ENCODE peak calls at places on chromosomes 7 and 10, in seven cellular contexts. One of them, this sample, is unnamed.

GRCh38 chr10:100286051-100287033 is at the start of gene BLOC1S2:
- DNase-seq in IMR-90: peak
- DNase-seq in mesenchymal stem cell: peak
- DNase-seq in mesendoderm: peak
- DNase-seq in neuronal stem cell: peak
- DNase-seq in trophoblast cell: peak
- DNase-seq in H1: peak
- DNase-seq in this sample: peak

GRCh38 chr10:29470355-29470705 is 164.4 kb downstream of the SVIL start:
- DNase-seq in IMR-90: no peak
- DNase-seq in mesenchymal stem cell: no peak
- DNase-seq in mesendoderm: peak
- DNase-seq in neuronal stem cell: peak
- DNase-seq in trophoblast cell: peak
- DNase-seq in H1: peak
- DNase-seq in this sample: peak

GRCh38 chr10:85222300-85222699 is 893.9 kb downstream of the CCSER2 start:
- DNase-seq in IMR-90: no peak
- DNase-seq in mesenchymal stem cell: peak
- DNase-seq in mesendoderm: no peak
- DNase-seq in neuronal stem cell: no peak
- DNase-seq in trophoblast cell: no peak
- DNase-seq in H1: no peak
- DNase-seq in this sample: no peak

GRCh38 chr10:12622016-12622415 is 272.7 kb downstream of the CAMK1D start:
- DNase-seq in IMR-90: no peak
- DNase-seq in mesenchymal stem cell: no peak
- DNase-seq in mesendoderm: no peak
- DNase-seq in neuronal stem cell: no peak
- DNase-seq in trophoblast cell: no peak
- DNase-seq in H1: no peak
- DNase-seq in this sample: no peak

GRCh38 chr7:135803143-135803542 is 54.5 kb upstream of the FAM180A start:
- DNase-seq in IMR-90: no peak
- DNase-seq in mesenchymal stem cell: peak
- DNase-seq in mesendoderm: peak
- DNase-seq in neuronal stem cell: no peak
- DNase-seq in trophoblast cell: no peak
- DNase-seq in H1: no peak
- DNase-seq in this sample: no peak

GRCh38 chr7:1698221-1698620 is 28.1 kb downstream of the ELFN1 start:
- DNase-seq in IMR-90: no peak
- DNase-seq in mesenchymal stem cell: no peak
- DNase-seq in mesendoderm: no peak
- DNase-seq in neuronal stem cell: no peak
- DNase-seq in trophoblast cell: no peak
- DNase-seq in H1: peak
- DNase-seq in this sample: peak

GRCh38 chr7:134905375-134905774 is 80.9 kb upstream of the AGBL3 start:
- DNase-seq in IMR-90: peak
- DNase-seq in mesenchymal stem cell: peak
- DNase-seq in mesendoderm: no peak
- DNase-seq in neuronal stem cell: no peak
- DNase-seq in trophoblast cell: no peak
- DNase-seq in H1: no peak
- DNase-seq in this sample: no peak

GRCh38 chr10:63735305-63735704 is 214.1 kb downstream of the REEP3 start:
- DNase-seq in IMR-90: no peak
- DNase-seq in mesenchymal stem cell: no peak
- DNase-seq in mesendoderm: no peak
- DNase-seq in neuronal stem cell: no peak
- DNase-seq in trophoblast cell: no peak
- DNase-seq in H1: no peak
- DNase-seq in this sample: no peak

GRCh38 chr7:139775829-139776266 is 1.9 kb downstream of the HIPK2 start:
- DNase-seq in IMR-90: peak
- DNase-seq in mesenchymal stem cell: peak
- DNase-seq in mesendoderm: peak
- DNase-seq in neuronal stem cell: no peak
- DNase-seq in trophoblast cell: peak
- DNase-seq in H1: peak
- DNase-seq in this sample: no peak

GRCh38 chr7:128084896-128085608 is 53.8 kb upstream of the LRRC4 start:
- DNase-seq in IMR-90: peak
- DNase-seq in mesenchymal stem cell: peak
- DNase-seq in mesendoderm: no peak
- DNase-seq in neuronal stem cell: no peak
- DNase-seq in trophoblast cell: no peak
- DNase-seq in H1: no peak
- DNase-seq in this sample: no peak

GRCh38 chr7:68547181-68547580 is 1051.1 kb upstream of the AUTS2 start:
- DNase-seq in IMR-90: no peak
- DNase-seq in mesenchymal stem cell: no peak
- DNase-seq in mesendoderm: no peak
- DNase-seq in neuronal stem cell: no peak
- DNase-seq in trophoblast cell: no peak
- DNase-seq in H1: no peak
- DNase-seq in this sample: no peak

GRCh38 chr10:61931620-61932332 is 30.3 kb downstream of the ARID5B start:
- DNase-seq in IMR-90: no peak
- DNase-seq in mesenchymal stem cell: no peak
- DNase-seq in mesendoderm: no peak
- DNase-seq in neuronal stem cell: no peak
- DNase-seq in trophoblast cell: peak
- DNase-seq in H1: no peak
- DNase-seq in this sample: no peak

GRCh38 chr7:145489609-145490008 is 627.0 kb upstream of the CNTNAP2 start:
- DNase-seq in IMR-90: no peak
- DNase-seq in mesenchymal stem cell: no peak
- DNase-seq in mesendoderm: no peak
- DNase-seq in neuronal stem cell: no peak
- DNase-seq in trophoblast cell: no peak
- DNase-seq in H1: no peak
- DNase-seq in this sample: no peak

GRCh38 chr7:122166708-122167107 is 22.7 kb upstream of the AASS start:
- DNase-seq in IMR-90: peak
- DNase-seq in mesenchymal stem cell: peak
- DNase-seq in mesendoderm: no peak
- DNase-seq in neuronal stem cell: no peak
- DNase-seq in trophoblast cell: peak
- DNase-seq in H1: no peak
- DNase-seq in this sample: no peak

GRCh38 chr7:22694597-22695207 is 32.3 kb upstream of the IL6 start:
- DNase-seq in IMR-90: no peak
- DNase-seq in mesenchymal stem cell: no peak
- DNase-seq in mesendoderm: no peak
- DNase-seq in neuronal stem cell: no peak
- DNase-seq in trophoblast cell: peak
- DNase-seq in H1: no peak
- DNase-seq in this sample: no peak

GRCh38 chr10:1358860-1359598 is 302.8 kb downstream of the WDR37 start:
- DNase-seq in IMR-90: no peak
- DNase-seq in mesenchymal stem cell: no peak
- DNase-seq in mesendoderm: no peak
- DNase-seq in neuronal stem cell: no peak
- DNase-seq in trophoblast cell: peak
- DNase-seq in H1: no peak
- DNase-seq in this sample: no peak

GRCh38 chr7:79453558-79454324 is at the start of gene MAGI2:
- DNase-seq in IMR-90: peak
- DNase-seq in mesenchymal stem cell: peak
- DNase-seq in mesendoderm: peak
- DNase-seq in neuronal stem cell: peak
- DNase-seq in trophoblast cell: peak
- DNase-seq in H1: peak
- DNase-seq in this sample: peak

GRCh38 chr7:520503-521161 is 986 bp upstream of the PDGFA start:
- DNase-seq in IMR-90: no peak
- DNase-seq in mesenchymal stem cell: peak
- DNase-seq in mesendoderm: peak
- DNase-seq in neuronal stem cell: no peak
- DNase-seq in trophoblast cell: no peak
- DNase-seq in H1: peak
- DNase-seq in this sample: peak
- H3K4ac ChIP-seq in IMR-90: no peak
- H3K4ac ChIP-seq in mesenchymal stem cell: no peak
- H3K4ac ChIP-seq in mesendoderm: no peak
- H3K4ac ChIP-seq in neuronal stem cell: peak
- H3K4ac ChIP-seq in trophoblast cell: no peak
- H3K4ac ChIP-seq in H1: peak
- H3K4ac ChIP-seq in this sample: no peak

DNA sequence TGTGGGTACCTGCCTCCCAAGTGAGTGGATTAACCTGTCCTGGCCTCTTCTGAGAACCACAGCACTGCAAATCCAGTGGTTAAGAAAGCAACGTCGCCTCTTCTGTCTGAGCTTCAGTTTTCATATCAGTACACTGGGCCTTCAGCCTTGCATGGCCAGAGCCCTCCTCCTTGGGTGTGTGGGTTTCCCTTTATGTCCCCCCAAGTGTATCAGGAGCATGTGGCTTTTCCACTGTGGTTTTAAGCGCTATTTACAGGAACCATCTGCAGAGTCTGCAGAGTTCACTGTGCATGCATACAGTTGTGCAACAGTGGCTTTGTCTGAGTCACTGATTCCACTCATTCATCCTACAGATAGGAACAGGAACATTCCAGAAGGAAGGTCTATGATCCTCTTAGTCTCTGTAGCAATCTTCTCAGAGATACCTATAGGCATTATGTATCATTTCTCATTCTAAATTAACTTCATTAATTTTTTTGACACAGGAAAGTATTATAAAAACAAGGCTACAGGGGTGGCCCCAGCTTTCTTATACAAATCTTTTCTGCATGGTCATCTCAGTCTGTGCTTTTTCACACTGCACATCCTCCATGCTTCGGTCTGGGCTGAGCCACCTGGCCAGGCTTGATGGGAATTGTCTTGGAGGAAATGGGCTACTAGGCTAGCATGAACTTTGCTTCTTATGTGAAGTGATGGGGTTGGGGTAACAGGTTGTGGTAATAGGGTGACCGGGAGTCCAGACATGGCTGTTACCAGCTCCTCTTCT is 17.1 kb downstream of the MBL2 start:
- DNase-seq in IMR-90: peak
- DNase-seq in mesenchymal stem cell: peak
- DNase-seq in mesendoderm: no peak
- DNase-seq in neuronal stem cell: no peak
- DNase-seq in trophoblast cell: peak
- DNase-seq in H1: no peak
- DNase-seq in this sample: no peak
- H2AK5ac ChIP-seq in IMR-90: no peak
- H2AK5ac ChIP-seq in mesenchymal stem cell: no peak
- H2AK5ac ChIP-seq in mesendoderm: no peak
- H2AK5ac ChIP-seq in neuronal stem cell: no peak
- H2AK5ac ChIP-seq in trophoblast cell: no peak
- H2AK5ac ChIP-seq in H1: no peak
- H2AK5ac ChIP-seq in this sample: no peak

GRCh38 chr7:27103489-27104226 is 1.2 kb upstream of the HOXA2 start:
- DNase-seq in IMR-90: peak
- DNase-seq in mesenchymal stem cell: peak
- DNase-seq in mesendoderm: no peak
- DNase-seq in neuronal stem cell: no peak
- DNase-seq in trophoblast cell: peak
- DNase-seq in H1: no peak
- DNase-seq in this sample: no peak
- H3K18ac ChIP-seq in IMR-90: peak
- H3K18ac ChIP-seq in mesenchymal stem cell: no peak
- H3K18ac ChIP-seq in mesendoderm: no peak
- H3K18ac ChIP-seq in neuronal stem cell: peak
- H3K18ac ChIP-seq in trophoblast cell: no peak
- H3K18ac ChIP-seq in H1: no peak
- H3K18ac ChIP-seq in this sample: no peak

GRCh38 chr10:11359849-11360248 is 251.6 kb downstream of the USP6NL start:
- DNase-seq in IMR-90: no peak
- DNase-seq in mesenchymal stem cell: no peak
- DNase-seq in mesendoderm: no peak
- DNase-seq in neuronal stem cell: no peak
- DNase-seq in trophoblast cell: no peak
- DNase-seq in H1: no peak
- DNase-seq in this sample: no peak

GRCh38 chr10:11355625-11356024 is 255.8 kb downstream of the USP6NL start:
- DNase-seq in IMR-90: no peak
- DNase-seq in mesenchymal stem cell: no peak
- DNase-seq in mesendoderm: no peak
- DNase-seq in neuronal stem cell: no peak
- DNase-seq in trophoblast cell: no peak
- DNase-seq in H1: no peak
- DNase-seq in this sample: no peak

GRCh38 chr10:11358046-11358445 is 253.4 kb downstream of the USP6NL start:
- DNase-seq in IMR-90: no peak
- DNase-seq in mesenchymal stem cell: no peak
- DNase-seq in mesendoderm: no peak
- DNase-seq in neuronal stem cell: no peak
- DNase-seq in trophoblast cell: no peak
- DNase-seq in H1: no peak
- DNase-seq in this sample: no peak

GRCh38 chr10:11357361-11357760 is 254.1 kb downstream of the USP6NL start:
- DNase-seq in IMR-90: no peak
- DNase-seq in mesenchymal stem cell: no peak
- DNase-seq in mesendoderm: no peak
- DNase-seq in neuronal stem cell: no peak
- DNase-seq in trophoblast cell: no peak
- DNase-seq in H1: no peak
- DNase-seq in this sample: no peak

GRCh38 chr10:11358923-11359560 is 252.4 kb downstream of the USP6NL start:
- DNase-seq in IMR-90: no peak
- DNase-seq in mesenchymal stem cell: no peak
- DNase-seq in mesendoderm: no peak
- DNase-seq in neuronal stem cell: no peak
- DNase-seq in trophoblast cell: no peak
- DNase-seq in H1: no peak
- DNase-seq in this sample: no peak
- H3K4ac ChIP-seq in IMR-90: no peak
- H3K4ac ChIP-seq in mesenchymal stem cell: no peak
- H3K4ac ChIP-seq in mesendoderm: no peak
- H3K4ac ChIP-seq in neuronal stem cell: no peak
- H3K4ac ChIP-seq in trophoblast cell: no peak
- H3K4ac ChIP-seq in H1: no peak
- H3K4ac ChIP-seq in this sample: no peak

GRCh38 chr7:111587715-111588433 is 25.6 kb upstream of the IMMP2L start:
- DNase-seq in IMR-90: no peak
- DNase-seq in mesenchymal stem cell: no peak
- DNase-seq in mesendoderm: no peak
- DNase-seq in neuronal stem cell: no peak
- DNase-seq in trophoblast cell: peak
- DNase-seq in H1: no peak
- DNase-seq in this sample: no peak
- H2AK5ac ChIP-seq in IMR-90: no peak
- H2AK5ac ChIP-seq in mesenchymal stem cell: no peak
- H2AK5ac ChIP-seq in mesendoderm: no peak
- H2AK5ac ChIP-seq in neuronal stem cell: no peak
- H2AK5ac ChIP-seq in trophoblast cell: no peak
- H2AK5ac ChIP-seq in H1: no peak
- H2AK5ac ChIP-seq in this sample: no peak

DNA sequence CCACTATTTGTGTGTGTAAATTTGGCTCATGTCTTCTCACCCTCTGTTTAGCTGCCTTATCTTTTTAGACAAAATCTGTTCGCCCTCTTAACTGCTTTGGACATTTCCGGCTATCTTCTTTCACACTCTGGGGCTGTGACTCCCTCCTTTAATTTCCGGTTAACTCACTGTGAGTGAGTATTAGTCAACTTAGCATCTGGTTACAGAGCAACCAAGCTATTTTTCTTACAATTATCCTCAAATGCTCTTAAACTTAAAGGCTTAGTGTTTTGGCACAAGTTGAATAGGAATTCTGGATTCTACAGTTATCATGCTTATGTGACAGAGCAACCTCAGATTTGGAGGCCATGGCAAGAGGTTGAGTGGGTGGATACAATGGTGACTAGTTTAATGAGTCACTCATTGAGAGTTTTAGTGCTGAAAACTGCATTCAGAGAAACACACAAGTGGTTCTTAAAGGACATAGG is 177.6 kb upstream of the SEMA3A start:
- DNase-seq in IMR-90: peak
- DNase-seq in mesenchymal stem cell: peak
- DNase-seq in mesendoderm: no peak
- DNase-seq in neuronal stem cell: no peak
- DNase-seq in trophoblast cell: no peak
- DNase-seq in H1: no peak
- DNase-seq in this sample: no peak
- H3K18ac ChIP-seq in IMR-90: peak
- H3K18ac ChIP-seq in mesenchymal stem cell: no peak
- H3K18ac ChIP-seq in mesendoderm: no peak
- H3K18ac ChIP-seq in neuronal stem cell: no peak
- H3K18ac ChIP-seq in trophoblast cell: no peak
- H3K18ac ChIP-seq in H1: no peak
- H3K18ac ChIP-seq in this sample: no peak

This sample was measured in H9.